ENCODE peak calls at places on chromosome 16, in ten cellular contexts. Z is GM10248; U is CD8-positive, alpha-beta T cell; S is Peyer's patch; I is HFFc6; J is A549; X is GM13977; K is left lung; E is stomach; C is pancreas. G is an unnamed sample.
A peak's percentile ranks its signal among the peaks of the same experiment; 100 is the strongest.

GRCh38 chr16:85090166-85090565 is 22.1 kb downstream of the CIBAR2 start:
- DNase-seq in Z (no peak), U (no peak), S (no peak), I (peak; percentile 37), J (no peak), X (no peak), K (no peak), E (no peak), C (no peak), G (no peak)

GRCh38 chr16:80743772-80744171 is 60.6 kb downstream of the CDYL2 start:
- DNase-seq in Z (no peak), U (no peak), S (no peak), I (no peak), J (no peak), X (no peak), K (no peak), E (no peak), C (no peak), G (no peak)

GRCh38 chr16:29898786-29899515 is 399 bp downstream of the SEZ6L2 start:
- DNase-seq in Z (no peak), U (no peak), S (no peak), I (no peak), J (peak; percentile 58), X (no peak), K (no peak), E (peak; percentile 71), C (no peak), G (peak; percentile 87)

GRCh38 chr16:71282943-71283342 is 6.3 kb downstream of the CMTR2 start:
- DNase-seq in Z (no peak), U (no peak), S (no peak), I (no peak), J (no peak), X (no peak), K (no peak), E (no peak), C (no peak), G (no peak)

GRCh38 chr16:59601452-59601851 is 867.3 kb upstream of the GOT2 start:
- DNase-seq in Z (no peak), U (no peak), S (no peak), I (no peak), J (no peak), X (no peak), K (no peak), E (no peak), C (no peak), G (no peak)

GRCh38 chr16:62392698-62393097 is 356.5 kb upstream of the CDH8 start:
- DNase-seq in Z (no peak), U (no peak), S (no peak), I (no peak), J (no peak), X (no peak), K (no peak), E (no peak), C (no peak), G (no peak)

GRCh38 chr16:35731341-35732040 is 2272.1 kb downstream of the TP53TG3F start:
- DNase-seq in Z (no peak), U (no peak), S (no peak), I (no peak), J (no peak), X (no peak), K (no peak), E (no peak), C (no peak), G (no peak)

GRCh38 chr16:56384074-56384721 is 41.1 kb downstream of the AMFR start:
- DNase-seq in Z (no peak), U (no peak), S (no peak), I (no peak), J (no peak), X (no peak), K (no peak), E (no peak), C (no peak), G (no peak)

GRCh38 chr16:68776821-68777485 is 39.9 kb downstream of the CDH1 start:
- DNase-seq in Z (peak; percentile 39), U (no peak), S (no peak), I (no peak), J (no peak), X (peak; percentile 60), K (no peak), E (no peak), C (no peak), G (no peak)

GRCh38 chr16:71658771-71659170 is 32.8 kb downstream of the MARVELD3 start:
- DNase-seq in Z (no peak), U (no peak), S (peak; percentile 26), I (no peak), J (no peak), X (no peak), K (no peak), E (no peak), C (no peak), G (no peak)

GRCh38 chr16:57630931-57631845 is 2.8 kb downstream of the ADGRG1 start:
- DNase-seq in Z (no peak), U (no peak), S (no peak), I (no peak), J (no peak), X (no peak), K (no peak), E (no peak), C (no peak), G (no peak)

GRCh38 chr16:21159281-21159951 is 942 bp downstream of the LDAF1 start:
- DNase-seq in Z (peak; percentile 56), U (no peak), S (peak; percentile 29), I (no peak), J (no peak), X (peak; percentile 48), K (peak; percentile 76), E (peak; percentile 67), C (peak; percentile 47), G (peak; percentile 80)

GRCh38 chr16:477758-478157 is 49.8 kb upstream of the CAPN15 start:
- DNase-seq in Z (no peak), U (no peak), S (no peak), I (no peak), J (no peak), X (no peak), K (no peak), E (no peak), C (no peak), G (no peak)

GRCh38 chr16:65032397-65032796 is 89.5 kb downstream of the CDH11 start:
- DNase-seq in Z (no peak), U (no peak), S (no peak), I (no peak), J (no peak), X (no peak), K (no peak), E (no peak), C (no peak), G (no peak)

GRCh38 chr16:21997693-21998480 is 3.0 kb downstream of the PDZD9 start:
- DNase-seq in Z (no peak), U (no peak), S (no peak), I (no peak), J (no peak), X (no peak), K (no peak), E (no peak), C (no peak), G (no peak)

GRCh38 chr16:71722801-71723536 is 1.5 kb downstream of the PHLPP2 start:
- DNase-seq in Z (peak; percentile 66), U (peak; percentile 46), S (peak; percentile 53), I (peak; percentile 77), J (peak; percentile 77), X (peak; percentile 67), K (peak; percentile 74), E (peak; percentile 59), C (peak; percentile 57), G (peak; percentile 81)

GRCh38 chr16:1932050-1933028 is 10.7 kb downstream of the MSRB1 start:
- DNase-seq in Z (no peak), U (no peak), S (no peak), I (peak; percentile 9), J (peak; percentile 73), X (no peak), K (no peak), E (peak; percentile 69), C (peak; percentile 75), G (peak; percentile 62)

GRCh38 chr16:85005278-85006069 is 5.9 kb downstream of the ZDHHC7 start:
- DNase-seq in Z (no peak), U (no peak), S (no peak), I (peak; percentile 62), J (no peak), X (no peak), K (no peak), E (no peak), C (no peak), G (no peak)

GRCh38 chr16:707062-707538 is 1.5 kb upstream of the FBXL16 start:
- DNase-seq in Z (no peak), U (no peak), S (no peak), I (no peak), J (no peak), X (no peak), K (no peak), E (no peak), C (no peak), G (no peak)

GRCh38 chr16:86865866-86866675 is 287.7 kb downstream of the FOXL1 start:
- DNase-seq in Z (no peak), U (no peak), S (no peak), I (no peak), J (no peak), X (no peak), K (no peak), E (no peak), C (no peak), G (peak; percentile 13)
- TF ChIP-seq CTCF in Z (no peak), U (no peak), S (no peak), I (peak; percentile 32), J (no peak), X (no peak), K (no peak), E (no peak), C (no peak), G (no peak)

DNA sequence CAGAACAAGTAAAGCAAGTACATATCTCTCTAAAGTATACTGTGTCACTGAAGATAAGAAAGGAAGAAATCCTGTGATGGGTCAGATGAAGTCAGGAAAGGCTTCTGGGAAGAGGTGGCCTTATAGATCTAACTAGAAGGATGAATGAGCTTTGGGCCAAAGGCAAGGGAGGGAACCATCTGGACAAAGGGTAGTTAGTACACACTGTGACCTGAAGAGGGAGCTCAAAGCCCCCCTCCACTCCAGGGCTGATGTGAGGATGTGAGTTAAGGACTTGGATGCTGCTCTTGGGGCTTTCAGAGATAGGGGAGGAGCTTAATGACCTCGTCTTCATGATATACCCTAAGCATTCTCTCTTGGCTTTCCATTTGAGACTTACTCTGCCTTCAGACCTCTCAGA is 185.3 kb upstream of the CACNG3 start:
- DNase-seq in Z (peak; percentile 65), U (no peak), S (no peak), I (no peak), J (peak; percentile 65), X (peak; percentile 52), K (no peak), E (no peak), C (no peak), G (peak; percentile 44)
- TF ChIP-seq CTCF in Z (peak; percentile 39), U (no peak), S (peak; percentile 57), I (peak; percentile 52), J (peak; percentile 40), X (peak; percentile 74), K (peak; percentile 36), E (no peak), C (peak; percentile 32), G (peak; percentile 47)

GRCh38 chr16:3115561-3115960 is 3.2 kb downstream of the ZNF205 start:
- DNase-seq in Z (no peak), U (no peak), S (no peak), I (no peak), J (no peak), X (no peak), K (no peak), E (no peak), C (no peak), G (no peak)
- TF ChIP-seq CTCF in Z (no peak), U (no peak), S (no peak), I (peak; percentile 30), J (no peak), X (no peak), K (no peak), E (no peak), C (no peak), G (no peak)

GRCh38 chr16:9114842-9115241 is 23.4 kb downstream of the HAPSTR1 start:
- DNase-seq in Z (no peak), U (no peak), S (no peak), I (no peak), J (no peak), X (no peak), K (no peak), E (no peak), C (no peak), G (no peak)
- TF ChIP-seq CTCF in Z (no peak), U (no peak), S (no peak), I (peak; percentile 14), J (no peak), X (no peak), K (no peak), E (no peak), C (no peak), G (no peak)

G was measured in Calu3.